ENCODE peak calls at places on chromosomes 6 and 20, in six cellular contexts. N is neuronal stem cell, B is tibial artery, A is endothelial cell, R is cardiac muscle cell, Z is T follicular helper cell. Y is an unnamed sample.

GRCh38 chr6:31952140-31952805 is 6.4 kb downstream of the CFB start:
- DNase-seq in R (peak), B (no peak), Z (no peak), N (peak), A (peak), Y (peak)

GRCh38 chr20:63896136-63896890 is 1.4 kb downstream of the DNAJC5 start:
- DNase-seq in B (peak), A (no peak), Z (no peak), N (no peak), R (peak), Y (peak)

GRCh38 chr20:51528263-51529026 is 14.1 kb downstream of the NFATC2 start:
- DNase-seq in A (no peak), Z (no peak), B (no peak), N (no peak), R (no peak), Y (no peak)

GRCh38 chr20:9204979-9205378 is 136.1 kb downstream of the PLCB4 start:
- DNase-seq in R (no peak), Z (no peak), N (no peak), A (no peak), B (no peak), Y (no peak)

GRCh38 chr20:12833861-12834260 is 174.9 kb upstream of the SPTLC3 start:
- DNase-seq in B (no peak), A (no peak), Z (no peak), R (no peak), N (no peak), Y (no peak)

GRCh38 chr6:157885211-157885788 is 62.3 kb downstream of the SNX9 start:
- DNase-seq in B (no peak), R (no peak), N (no peak), Z (peak), A (no peak), Y (no peak)

GRCh38 chr6:112044856-112045255 is 9.0 kb upstream of the CCN6 start:
- DNase-seq in N (no peak), Z (no peak), A (no peak), B (no peak), R (peak), Y (no peak)

GRCh38 chr20:64077094-64077493 is 2.2 kb downstream of the RGS19 start:
- DNase-seq in R (no peak), N (no peak), B (no peak), A (no peak), Z (no peak), Y (no peak)

GRCh38 chr20:24419786-24420185 is 49.6 kb upstream of the SYNDIG1 start:
- DNase-seq in R (no peak), A (no peak), B (no peak), Z (no peak), N (no peak), Y (no peak)

GRCh38 chr6:156193381-156193780 is 583.8 kb upstream of the ARID1B start:
- DNase-seq in B (no peak), R (no peak), N (no peak), A (no peak), Z (no peak), Y (no peak)

GRCh38 chr6:141809901-141810300 is 322.8 kb upstream of the GJE1 start:
- DNase-seq in B (no peak), Z (no peak), A (no peak), N (no peak), R (peak), Y (no peak)

GRCh38 chr20:35275741-35276251 is 2.1 kb downstream of the MMP24OS start:
- DNase-seq in R (no peak), N (no peak), A (no peak), Z (no peak), B (no peak), Y (no peak)

GRCh38 chr6:163756079-163756478 is 341.6 kb downstream of the QKI start:
- DNase-seq in R (no peak), A (no peak), B (no peak), N (no peak), Z (no peak), Y (no peak)

Y was measured in HuH-7.